ENCODE peak calls at places on chromosomes 16 and 17, in four cellular contexts. One of them, this sample, is unnamed.

GRCh38 chr16:11407047-11407982 is 62.1 kb downstream of the RMI2 start:
- DNase-seq in stimulated activated CD8-positive, alpha-beta memory T cell treated with anti-CD3 and anti-CD28 coated beads, Interleukin-2, amount 100 ng/mL, for 48 hours: peak; percentile 21
- DNase-seq in naive thymus-derived CD8-positive, alpha-beta T cell: peak; percentile 61
- DNase-seq in effector memory CD8-positive, alpha-beta T cell: peak; percentile 71
- DNase-seq in this sample: peak; percentile 85

GRCh38 chr17:49829026-49829425 is 18.8 kb downstream of the TAC4 start:
- DNase-seq in stimulated activated CD8-positive, alpha-beta memory T cell treated with anti-CD3 and anti-CD28 coated beads, Interleukin-2, amount 100 ng/mL, for 48 hours: no peak
- DNase-seq in naive thymus-derived CD8-positive, alpha-beta T cell: no peak
- DNase-seq in effector memory CD8-positive, alpha-beta T cell: no peak
- DNase-seq in this sample: no peak

GRCh38 chr17:9971991-9972390 is 66.9 kb upstream of the RCVRN start:
- DNase-seq in stimulated activated CD8-positive, alpha-beta memory T cell treated with anti-CD3 and anti-CD28 coated beads, Interleukin-2, amount 100 ng/mL, for 48 hours: no peak
- DNase-seq in naive thymus-derived CD8-positive, alpha-beta T cell: no peak
- DNase-seq in effector memory CD8-positive, alpha-beta T cell: no peak
- DNase-seq in this sample: peak; percentile 43

GRCh38 chr17:14792751-14793150 is 472.4 kb downstream of the PMP22 start:
- DNase-seq in stimulated activated CD8-positive, alpha-beta memory T cell treated with anti-CD3 and anti-CD28 coated beads, Interleukin-2, amount 100 ng/mL, for 48 hours: no peak
- DNase-seq in naive thymus-derived CD8-positive, alpha-beta T cell: no peak
- DNase-seq in effector memory CD8-positive, alpha-beta T cell: no peak
- DNase-seq in this sample: no peak

GRCh38 chr17:30220414-30220813 is 15.1 kb downstream of the SLC6A4 start:
- DNase-seq in stimulated activated CD8-positive, alpha-beta memory T cell treated with anti-CD3 and anti-CD28 coated beads, Interleukin-2, amount 100 ng/mL, for 48 hours: no peak
- DNase-seq in naive thymus-derived CD8-positive, alpha-beta T cell: no peak
- DNase-seq in effector memory CD8-positive, alpha-beta T cell: no peak
- DNase-seq in this sample: no peak

GRCh38 chr16:11345040-11345862 is at the start of gene RMI2:
- DNase-seq in stimulated activated CD8-positive, alpha-beta memory T cell treated with anti-CD3 and anti-CD28 coated beads, Interleukin-2, amount 100 ng/mL, for 48 hours: peak; percentile 94
- DNase-seq in naive thymus-derived CD8-positive, alpha-beta T cell: peak; percentile 94
- DNase-seq in effector memory CD8-positive, alpha-beta T cell: peak; percentile 92
- DNase-seq in this sample: peak; percentile 98

GRCh38 chr16:30853758-30854157 is 40.1 kb downstream of the BCL7C start:
- DNase-seq in stimulated activated CD8-positive, alpha-beta memory T cell treated with anti-CD3 and anti-CD28 coated beads, Interleukin-2, amount 100 ng/mL, for 48 hours: no peak
- DNase-seq in naive thymus-derived CD8-positive, alpha-beta T cell: no peak
- DNase-seq in effector memory CD8-positive, alpha-beta T cell: no peak
- DNase-seq in this sample: no peak

GRCh38 chr17:34241062-34241461 is 14.0 kb upstream of the CCL2 start:
- DNase-seq in stimulated activated CD8-positive, alpha-beta memory T cell treated with anti-CD3 and anti-CD28 coated beads, Interleukin-2, amount 100 ng/mL, for 48 hours: no peak
- DNase-seq in naive thymus-derived CD8-positive, alpha-beta T cell: no peak
- DNase-seq in effector memory CD8-positive, alpha-beta T cell: no peak
- DNase-seq in this sample: no peak

GRCh38 chr17:17029938-17030337 is 12.3 kb upstream of the MPRIP start:
- DNase-seq in stimulated activated CD8-positive, alpha-beta memory T cell treated with anti-CD3 and anti-CD28 coated beads, Interleukin-2, amount 100 ng/mL, for 48 hours: no peak
- DNase-seq in naive thymus-derived CD8-positive, alpha-beta T cell: no peak
- DNase-seq in effector memory CD8-positive, alpha-beta T cell: no peak
- DNase-seq in this sample: no peak

GRCh38 chr16:12613131-12613991 is 190.3 kb downstream of the CPPED1 start:
- DNase-seq in stimulated activated CD8-positive, alpha-beta memory T cell treated with anti-CD3 and anti-CD28 coated beads, Interleukin-2, amount 100 ng/mL, for 48 hours: peak; percentile 22
- DNase-seq in naive thymus-derived CD8-positive, alpha-beta T cell: no peak
- DNase-seq in effector memory CD8-positive, alpha-beta T cell: no peak
- DNase-seq in this sample: peak; percentile 93